ENCODE peak calls at places on chromosome 22, in five cellular contexts. K is sigmoid colon, M is heart left ventricle, H is A549, Q is adrenal gland. J is an unnamed sample.
A peak's percentile ranks its signal among the peaks of the same experiment; 100 is the strongest.

GRCh38 chr22:46019351-46019750 is 42.4 kb upstream of the WNT7B start:
- DNase-seq in K (no peak), M (no peak), H (peak; percentile 38), Q (no peak), J (no peak)

GRCh38 chr22:50621948-50622722 is 5.8 kb downstream of the ARSA start:
- DNase-seq in K (no peak), M (peak; percentile 16), H (no peak), Q (no peak), J (no peak)

GRCh38 chr22:19353363-19354131 is 62.0 kb upstream of the CLTCL1 start:
- DNase-seq in K (no peak), M (peak; percentile 15), H (no peak), Q (no peak), J (no peak)

GRCh38 chr22:19085233-19086043 is 36.8 kb downstream of the DGCR2 start:
- DNase-seq in K (peak; percentile 30), M (no peak), H (peak; percentile 18), Q (no peak), J (no peak)

GRCh38 chr22:40476341-40476740 is 105.9 kb downstream of the SGSM3 start:
- DNase-seq in K (no peak), M (no peak), H (no peak), Q (no peak), J (no peak)

GRCh38 chr22:50315289-50316113 is 8.1 kb upstream of the PLXNB2 start:
- DNase-seq in K (no peak), M (peak; percentile 14), H (no peak), Q (no peak), J (no peak)

GRCh38 chr22:39494471-39495120 is 7.5 kb upstream of the MIEF1 start:
- DNase-seq in K (no peak), M (no peak), H (no peak), Q (no peak), J (no peak)

GRCh38 chr22:38881464-38881871 is 9.5 kb upstream of the CBX6 start:
- DNase-seq in K (peak; percentile 90), M (no peak), H (no peak), Q (peak; percentile 89), J (no peak)

GRCh38 chr22:38414009-38414395 is 41.0 kb downstream of the KCNJ4 start:
- DNase-seq in K (peak; percentile 54), M (no peak), H (no peak), Q (peak; percentile 19), J (no peak)

GRCh38 chr22:31509041-31509440 is 12.7 kb downstream of the SFI1 start:
- DNase-seq in K (no peak), M (no peak), H (no peak), Q (no peak), J (no peak)

GRCh38 chr22:31630331-31631329 is 31.4 kb downstream of the PISD start:
- DNase-seq in K (peak; percentile 88), M (peak; percentile 88), H (peak; percentile 44), Q (peak; percentile 85), J (no peak)

GRCh38 chr22:46052331-46052771 is 75.4 kb upstream of the WNT7B start:
- DNase-seq in K (peak; percentile 72), M (no peak), H (no peak), Q (no peak), J (no peak)

GRCh38 chr22:39240841-39241631 is 3.7 kb downstream of the PDGFB start:
- DNase-seq in K (peak; percentile 86), M (peak; percentile 56), H (peak; percentile 61), Q (no peak), J (peak; percentile 64)

GRCh38 chr22:46854125-46854870 is 91.8 kb downstream of the TBC1D22A start:
- DNase-seq in K (peak; percentile 82), M (no peak), H (no peak), Q (peak; percentile 58), J (no peak)

GRCh38 chr22:48313156-48313555 is 1514.5 kb downstream of the BRD1 start:
- DNase-seq in K (no peak), M (no peak), H (no peak), Q (no peak), J (no peak)

GRCh38 chr22:48444320-48445112 is 1383.2 kb downstream of the BRD1 start:
- DNase-seq in K (no peak), M (no peak), H (no peak), Q (no peak), J (no peak)

GRCh38 chr22:26354707-26355106 is 74.4 kb upstream of the ASPHD2 start:
- DNase-seq in K (no peak), M (no peak), H (no peak), Q (no peak), J (no peak)

GRCh38 chr22:24486501-24486921 is 8.6 kb upstream of the UPB1 start:
- DNase-seq in K (no peak), M (no peak), H (no peak), Q (no peak), J (no peak)

GRCh38 chr22:50317674-50318073 is 9.1 kb downstream of the DENND6B start:
- DNase-seq in K (no peak), M (peak; percentile 15), H (no peak), Q (no peak), J (no peak)

GRCh38 chr22:38754247-38755154 is 1.3 kb downstream of the SUN2 start:
- DNase-seq in K (peak; percentile 93), M (peak; percentile 50), H (no peak), Q (peak; percentile 66), J (no peak)

GRCh38 chr22:35540600-35541253 is at the start of gene RASD2:
- DNase-seq in K (peak; percentile 90), M (peak; percentile 48), H (peak; percentile 57), Q (peak; percentile 45), J (no peak)

GRCh38 chr22:46846154-46846831 is 83.8 kb downstream of the TBC1D22A start:
- DNase-seq in K (no peak), M (no peak), H (no peak), Q (no peak), J (no peak)

GRCh38 chr22:19344420-19344819 is 52.9 kb upstream of the CLTCL1 start:
- DNase-seq in K (no peak), M (no peak), H (no peak), Q (no peak), J (no peak)

GRCh38 chr22:36775589-36775965 is 342 bp downstream of the IFT27 start:
- DNase-seq in K (peak; percentile 78), M (no peak), H (no peak), Q (peak; percentile 43), J (no peak)

GRCh38 chr22:25840162-25840561 is 98.2 kb downstream of the MYO18B start:
- DNase-seq in K (no peak), M (no peak), H (no peak), Q (no peak), J (no peak)

GRCh38 chr22:29917052-29917902 is 34.3 kb downstream of the MTMR3 start:
- DNase-seq in K (peak; percentile 69), M (no peak), H (no peak), Q (peak; percentile 72), J (no peak)

DNA sequence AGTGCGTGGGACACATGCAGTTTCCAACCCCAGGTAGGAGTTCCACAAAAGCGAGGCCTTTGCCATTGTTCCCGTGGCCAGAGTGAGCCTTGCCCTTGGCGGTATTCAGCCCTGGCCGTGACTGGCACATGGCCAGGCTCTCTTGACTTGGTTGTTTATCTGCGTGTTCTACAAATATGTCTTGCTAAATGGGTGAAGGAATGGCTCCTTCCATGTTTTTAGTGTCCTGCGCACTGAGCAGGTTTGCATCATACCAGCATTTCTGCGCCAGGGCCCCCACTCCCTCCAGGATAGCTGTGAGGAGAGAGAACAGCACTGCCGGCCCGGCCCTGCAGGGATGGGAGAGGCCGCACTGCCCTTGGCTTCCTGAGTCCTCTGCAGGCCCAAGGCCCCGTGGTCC is 20.0 kb downstream of the POLR3H start:
- DNase-seq in K (peak; percentile 91), M (peak; percentile 73), H (no peak), Q (peak; percentile 87), J (no peak)
- TF ChIP-seq POLR2A in K (no peak), M (no peak), H (no peak), Q (no peak), J (no peak)

DNA sequence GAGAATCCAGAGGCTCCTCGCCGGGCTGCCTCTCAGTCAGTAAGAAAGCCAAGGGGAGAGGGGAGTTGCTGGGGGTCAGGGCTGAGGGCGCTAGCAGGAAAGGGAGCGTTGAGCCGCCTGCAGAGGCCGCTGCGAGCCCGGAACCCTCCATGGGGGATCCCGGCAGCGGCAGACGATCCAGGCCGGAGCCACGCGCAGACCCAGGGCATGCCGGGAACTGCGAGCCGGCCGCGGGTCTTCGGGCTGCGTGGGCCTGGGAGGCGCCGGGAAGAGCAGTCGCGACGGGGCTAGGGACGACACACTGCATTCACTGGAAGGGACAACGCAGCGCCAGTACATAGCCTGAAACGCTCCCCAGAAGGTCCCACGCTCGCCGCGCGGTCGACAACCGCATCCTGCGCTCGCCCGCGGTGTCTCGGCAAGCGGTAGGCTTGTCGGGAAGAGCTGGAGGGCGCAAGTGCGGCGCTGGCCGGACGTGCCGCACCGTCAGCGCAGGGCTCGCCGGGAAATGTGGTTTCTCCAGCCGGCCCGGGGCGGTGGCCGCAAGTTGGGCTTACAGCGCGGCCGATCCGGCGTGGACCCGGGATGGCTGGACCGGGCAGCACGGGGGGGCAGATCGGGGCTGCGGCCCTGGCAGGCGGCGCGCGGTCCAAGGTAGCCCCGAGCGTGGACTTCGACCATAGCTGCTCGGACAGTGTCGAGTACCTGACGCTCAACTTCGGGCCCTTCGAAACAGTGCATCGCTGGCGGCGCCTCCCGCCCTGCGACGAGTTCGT is at the start of gene LZTR1:
- DNase-seq in K (peak; percentile 89), M (peak; percentile 88), H (peak; percentile 75), Q (peak; percentile 78), J (peak; percentile 50)
- TF ChIP-seq POLR2A in K (peak; percentile 95), M (no peak), H (peak; percentile 92), Q (peak; percentile 84), J (peak; percentile 97)

GRCh38 chr22:21626735-21627469 is 2.9 kb downstream of the YDJC start:
- DNase-seq in K (no peak), M (no peak), H (no peak), Q (no peak), J (no peak)

GRCh38 chr22:21623402-21623970 is 6.3 kb downstream of the YDJC start:
- DNase-seq in K (no peak), M (no peak), H (no peak), Q (no peak), J (no peak)

GRCh38 chr22:21626073-21626734 is 3.6 kb downstream of the YDJC start:
- DNase-seq in K (no peak), M (no peak), H (no peak), Q (no peak), J (no peak)

GRCh38 chr22:21624120-21624879 is 5.5 kb downstream of the YDJC start:
- DNase-seq in K (no peak), M (no peak), H (peak; percentile 31), Q (no peak), J (no peak)

GRCh38 chr22:21624880-21625791 is 4.7 kb downstream of the YDJC start:
- DNase-seq in K (no peak), M (no peak), H (no peak), Q (no peak), J (no peak)
- TF ChIP-seq POLR2A in K (no peak), M (no peak), H (no peak), Q (no peak), J (no peak)

GRCh38 chr22:21965762-21966288 is 13.2 kb upstream of the PPM1F start:
- DNase-seq in K (no peak), M (no peak), H (no peak), Q (no peak), J (no peak)
- TF ChIP-seq POLR2A in K (no peak), M (no peak), H (no peak), Q (no peak), J (no peak)

GRCh38 chr22:42520663-42521546 is 1.3 kb upstream of the RRP7A start:
- DNase-seq in K (no peak), M (peak; percentile 22), H (no peak), Q (no peak), J (no peak)
- TF ChIP-seq POLR2A in K (no peak), M (no peak), H (no peak), Q (no peak), J (no peak)

J was measured in HCT116.